ENCODE peak calls at places on chromosome 18, in eight cellular contexts. F is activated CD8-positive, alpha-beta memory T cell treated with anti-CD3 and anti-CD28 coated beads, Interleukin-2, amount 10 ng/mL, durations not matched to agents 7 days and 5 days; B is esophagus mucosa; Z is T-cell; G is CD4-positive, alpha-beta T cell; U is central memory CD8-positive, alpha-beta T cell; D is activated CD4-positive, alpha-beta T cell treated with anti-CD3 and anti-CD28 coated beads for 36 hours; E is heart right ventricle. Y is an unnamed sample.

GRCh38 chr18:3213231-3214059 is 6.3 kb downstream of the MYOM1 start:
- ATAC-seq in Z (peak; percentile 78), B (no peak), D (peak; percentile 78), U (peak; percentile 68), E (no peak), F (no peak), G (peak; percentile 98), Y (no peak)

GRCh38 chr18:3867768-3868445 is 417.9 kb downstream of the TGIF1 start:
- ATAC-seq in G (no peak), D (no peak), E (no peak), F (no peak), U (no peak), Z (no peak), B (no peak), Y (no peak)

GRCh38 chr18:76992226-76993084 is 140.1 kb downstream of the MBP start:
- ATAC-seq in B (peak; percentile 11), E (peak; percentile 37), U (no peak), D (no peak), F (no peak), Z (no peak), G (no peak), Y (no peak)

GRCh38 chr18:63379639-63379962 is 12.6 kb upstream of the KDSR start:
- ATAC-seq in B (no peak), G (no peak), Z (no peak), D (no peak), E (no peak), U (no peak), F (no peak), Y (no peak)

GRCh38 chr18:74921057-74921820 is 287.7 kb downstream of the PTGR3 start:
- ATAC-seq in F (no peak), B (no peak), U (no peak), E (no peak), Z (no peak), D (no peak), G (no peak), Y (no peak)

GRCh38 chr18:49967171-49967570 is 153.8 kb upstream of the ACAA2 start:
- ATAC-seq in D (no peak), G (no peak), E (no peak), Z (no peak), F (no peak), U (no peak), B (no peak), Y (no peak)

GRCh38 chr18:34659579-34660517 is 50.2 kb upstream of the DTNA start:
- ATAC-seq in Z (no peak), B (peak; percentile 59), E (peak; percentile 93), F (no peak), D (no peak), G (no peak), U (no peak), Y (no peak)

GRCh38 chr18:77479047-77479446 is 229.4 kb downstream of the GALR1 start:
- ATAC-seq in E (no peak), U (no peak), B (no peak), F (no peak), G (no peak), Z (no peak), D (no peak), Y (no peak)

Y was measured in stimulated activated memory B cell treated with anti-CD40 and anti-IgM and Interleukin-4, amounts not matched to agents 10 μg/mL and 1 μg/mL and 100 μg/mL, for 72 hours.